ENCODE peak calls at places on chromosomes 12 and 14, in ten cellular contexts. Y, O, X, K, W, B, I, Z, P and H are unnamed samples. For H3K4me1, the result is how much of the 10 kb centered on the place peaks cover.

GRCh38 chr12:26011099-26011498 is 52.6 kb downstream of the RASSF8 start:
- DNase-seq in Y (peak), O (no peak), X (peak), K (no peak), W (no peak), B (peak), I (no peak), Z (no peak), P (no peak), H (no peak)

GRCh38 chr12:27866382-27867101 is 86.5 kb upstream of the MANSC4 start:
- DNase-seq in Y (peak), O (no peak), X (peak), K (no peak), W (peak), B (peak), I (no peak), Z (no peak), P (no peak), H (no peak)

GRCh38 chr14:76946753-76947077 is 81.8 kb downstream of the IRF2BPL start:
- DNase-seq in Y (no peak), O (no peak), X (no peak), K (no peak), W (no peak), B (no peak), I (no peak), Z (no peak), P (no peak), H (no peak)

GRCh38 chr12:58712981-58713380 is 207.3 kb downstream of the LRIG3 start:
- DNase-seq in Y (peak), O (no peak), X (no peak), K (no peak), W (no peak), B (peak), I (no peak), Z (no peak), P (no peak), H (no peak)

GRCh38 chr12:122958198-122958888 is 7.9 kb downstream of the ABCB9 start:
- DNase-seq in Y (no peak), O (no peak), X (no peak), K (no peak), W (no peak), B (no peak), I (no peak), Z (no peak), P (no peak), H (no peak)

GRCh38 chr14:86574026-86574777 is 1044.3 kb downstream of the FLRT2 start:
- DNase-seq in Y (peak), O (no peak), X (peak), K (no peak), W (peak), B (no peak), I (no peak), Z (no peak), P (no peak), H (no peak)

GRCh38 chr12:124842800-124843510 is 20.7 kb downstream of the SCARB1 start:
- DNase-seq in Y (no peak), O (no peak), X (no peak), K (no peak), W (no peak), B (no peak), I (no peak), Z (no peak), P (no peak), H (no peak)

GRCh38 chr12:75444444-75445136 is 36.0 kb upstream of the GLIPR1 start:
- DNase-seq in Y (peak), O (no peak), X (peak), K (no peak), W (peak), B (peak), I (no peak), Z (peak), P (no peak), H (no peak)

GRCh38 chr12:12097821-12098688 is 27.3 kb downstream of the BCL2L14 start:
- DNase-seq in Y (no peak), O (no peak), X (no peak), K (no peak), W (no peak), B (no peak), I (no peak), Z (no peak), P (no peak), H (no peak)

GRCh38 chr12:120925740-120926563 is 21.8 kb upstream of the SPPL3 start:
- DNase-seq in Y (no peak), O (no peak), X (no peak), K (peak), W (peak), B (no peak), I (no peak), Z (no peak), P (no peak), H (no peak)

GRCh38 chr12:92551853-92552397 is 150.9 kb upstream of the PLEKHG7 start:
- DNase-seq in Y (peak), O (peak), X (no peak), K (no peak), W (peak), B (peak), I (no peak), Z (peak), P (no peak), H (no peak)

GRCh38 chr12:3732901-3733300 is 20.0 kb downstream of the CRACR2A start:
- DNase-seq in Y (no peak), O (no peak), X (no peak), K (peak), W (peak), B (no peak), I (no peak), Z (no peak), P (no peak), H (no peak)

GRCh38 chr12:74328623-74329022 is 209.0 kb upstream of the ATXN7L3B start:
- DNase-seq in Y (no peak), O (no peak), X (no peak), K (peak), W (no peak), B (no peak), I (no peak), Z (no peak), P (no peak), H (no peak)

GRCh38 chr12:92943482-92944250 is 14.6 kb upstream of the EEA1 start:
- DNase-seq in Y (peak), O (peak), X (peak), K (peak), W (no peak), B (peak), I (no peak), Z (no peak), P (peak), H (peak)

GRCh38 chr12:131913666-131914065 is 15.4 kb upstream of the PUS1 start:
- DNase-seq in Y (no peak), O (no peak), X (no peak), K (no peak), W (no peak), B (no peak), I (no peak), Z (no peak), P (no peak), H (no peak)

GRCh38 chr12:6953417-6954315 is 2.5 kb downstream of the PTPN6 start:
- DNase-seq in Y (no peak), O (peak), X (no peak), K (no peak), W (no peak), B (no peak), I (no peak), Z (no peak), P (peak), H (peak)

GRCh38 chr12:19316420-19316819 is 122.9 kb upstream of the AEBP2 start:
- DNase-seq in Y (peak), O (no peak), X (peak), K (no peak), W (peak), B (peak), I (no peak), Z (no peak), P (no peak), H (no peak)

GRCh38 chr12:115984607-115985006 is 292.9 kb downstream of the MED13L start:
- DNase-seq in Y (no peak), O (no peak), X (no peak), K (no peak), W (no peak), B (no peak), I (no peak), Z (no peak), P (no peak), H (no peak)

GRCh38 chr14:71748196-71748595 is 184.0 kb upstream of the RGS6 start:
- DNase-seq in Y (no peak), O (no peak), X (no peak), K (no peak), W (no peak), B (no peak), I (no peak), Z (no peak), P (no peak), H (no peak)

GRCh38 chr14:42028607-42029006 is 421.9 kb downstream of the LRFN5 start:
- DNase-seq in Y (no peak), O (no peak), X (no peak), K (no peak), W (no peak), B (no peak), I (no peak), Z (no peak), P (peak), H (no peak)

GRCh38 chr14:75286313-75286712 is 7.7 kb downstream of the FOS start:
- DNase-seq in Y (no peak), O (no peak), X (no peak), K (peak), W (no peak), B (no peak), I (no peak), Z (no peak), P (no peak), H (no peak)

GRCh38 chr14:103243764-103244737 is 90.0 kb upstream of the EIF5 start:
- DNase-seq in Y (no peak), O (no peak), X (peak), K (no peak), W (no peak), B (no peak), I (no peak), Z (no peak), P (no peak), H (no peak)

GRCh38 chr12:8047842-8048241 is 15.3 kb downstream of the FOXJ2 start:
- DNase-seq in Y (no peak), O (no peak), X (no peak), K (no peak), W (no peak), B (no peak), I (no peak), Z (no peak), P (no peak), H (no peak)

GRCh38 chr12:93521225-93521854 is 51.1 kb upstream of the SOCS2 start:
- DNase-seq in Y (peak), O (no peak), X (peak), K (peak), W (no peak), B (no peak), I (no peak), Z (no peak), P (no peak), H (no peak)

GRCh38 chr12:118237053-118237665 is 101.2 kb downstream of the PEBP1 start:
- DNase-seq in Y (no peak), O (peak), X (no peak), K (no peak), W (no peak), B (no peak), I (no peak), Z (no peak), P (peak), H (peak)

GRCh38 chr12:79692860-79693605 is 2.3 kb upstream of the PAWR start:
- DNase-seq in Y (peak), O (no peak), X (peak), K (no peak), W (peak), B (peak), I (no peak), Z (no peak), P (peak), H (no peak)

GRCh38 chr12:24780969-24781368 is 167.9 kb downstream of the BCAT1 start:
- DNase-seq in Y (peak), O (peak), X (peak), K (peak), W (peak), B (peak), I (no peak), Z (no peak), P (peak), H (peak)

GRCh38 chr12:85657251-85657650 is 179.0 kb downstream of the RASSF9 start:
- DNase-seq in Y (no peak), O (no peak), X (no peak), K (no peak), W (no peak), B (no peak), I (no peak), Z (no peak), P (no peak), H (no peak)

GRCh38 chr12:124489220-124489619 is 78.2 kb downstream of the NCOR2 start:
- DNase-seq in Y (no peak), O (no peak), X (no peak), K (no peak), W (no peak), B (no peak), I (no peak), Z (no peak), P (no peak), H (no peak)

GRCh38 chr14:103188691-103189480 is 65.6 kb downstream of the TNFAIP2 start:
- DNase-seq in Y (no peak), O (no peak), X (no peak), K (peak), W (no peak), B (peak), I (no peak), Z (no peak), P (no peak), H (no peak)

GRCh38 chr12:25768151-25768550 is 190.3 kb upstream of the RASSF8 start:
- DNase-seq in Y (no peak), O (no peak), X (no peak), K (no peak), W (no peak), B (no peak), I (no peak), Z (no peak), P (no peak), H (no peak)

GRCh38 chr14:73634333-73634833 is 10.4 kb upstream of the DNAL1 start:
- DNase-seq in Y (no peak), O (no peak), X (no peak), K (peak), W (peak), B (peak), I (peak), Z (no peak), P (no peak), H (no peak)

GRCh38 chr14:64293976-64294671 is at the start of gene ESR2:
- DNase-seq in Y (peak), O (peak), X (peak), K (peak), W (peak), B (peak), I (peak), Z (peak), P (peak), H (peak)

GRCh38 chr12:51326762-51327439 is 2.9 kb upstream of the BIN2 start:
- DNase-seq in Y (peak), O (peak), X (peak), K (no peak), W (peak), B (peak), I (no peak), Z (no peak), P (peak), H (peak)

DNA sequence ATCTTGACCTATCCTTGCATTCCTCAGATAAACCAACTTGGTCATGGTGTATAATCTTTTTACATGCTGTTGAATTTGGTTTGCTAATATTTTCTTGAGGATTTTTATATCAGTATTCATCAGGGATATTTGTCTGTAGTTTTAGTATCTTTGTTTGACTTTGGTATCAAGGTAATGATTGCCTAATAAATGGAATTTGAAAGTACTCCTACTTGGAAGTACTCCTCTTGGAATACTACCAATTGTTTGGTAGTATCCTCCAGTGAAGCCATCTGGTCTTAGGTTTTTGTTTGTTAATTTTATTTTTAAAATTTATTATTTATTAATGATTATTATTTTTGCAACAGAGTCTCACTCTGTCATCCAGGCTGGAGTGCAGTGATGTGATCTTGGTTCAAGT is 85.0 kb downstream of the ATF7IP start:
- DNase-seq in Y (no peak), O (no peak), X (no peak), K (no peak), W (no peak), B (no peak), I (no peak), Z (no peak), P (no peak), H (no peak)
- H3K4me1 ChIP-seq in Y (under half), O (under half), X (under half), K (under half), W (under half), B (under half), I (under half), Z (under half), P (under half), H (under half)

DNA sequence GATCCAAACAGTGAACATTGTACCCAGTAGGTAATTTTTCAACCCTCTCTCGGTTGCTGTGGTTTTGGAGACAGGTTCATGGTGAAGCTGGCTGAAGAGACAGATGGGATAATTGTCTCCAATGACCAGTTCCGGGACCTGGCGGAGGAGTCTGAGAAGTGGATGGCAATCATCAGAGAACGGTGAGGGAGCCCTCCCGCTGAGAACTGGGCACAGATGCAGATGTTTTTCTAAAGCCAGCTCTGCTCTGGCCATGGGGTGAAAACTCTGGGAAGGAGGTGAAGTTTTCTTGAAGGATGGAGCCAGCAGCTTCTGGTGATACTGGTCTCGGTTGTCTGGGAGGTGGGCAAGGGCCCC is 6.2 kb downstream of the KHNYN start:
- DNase-seq in Y (no peak), O (no peak), X (no peak), K (no peak), W (no peak), B (no peak), I (no peak), Z (no peak), P (no peak), H (no peak)
- H3K4me2 ChIP-seq in Y (no peak), O (no peak), X (no peak), K (no peak), W (no peak), B (no peak), I (no peak), Z (no peak), P (peak), H (peak)

GRCh38 chr14:22979748-22980392 is 2.5 kb downstream of the AJUBA start:
- DNase-seq in Y (no peak), O (no peak), X (no peak), K (no peak), W (no peak), B (peak), I (no peak), Z (no peak), P (no peak), H (no peak)
- H3K4me1 ChIP-seq in Y (under half), O (under half), X (under half), K (under half), W (under half), B (under half), I (under half), Z (half or more), P (under half), H (under half)

DNA sequence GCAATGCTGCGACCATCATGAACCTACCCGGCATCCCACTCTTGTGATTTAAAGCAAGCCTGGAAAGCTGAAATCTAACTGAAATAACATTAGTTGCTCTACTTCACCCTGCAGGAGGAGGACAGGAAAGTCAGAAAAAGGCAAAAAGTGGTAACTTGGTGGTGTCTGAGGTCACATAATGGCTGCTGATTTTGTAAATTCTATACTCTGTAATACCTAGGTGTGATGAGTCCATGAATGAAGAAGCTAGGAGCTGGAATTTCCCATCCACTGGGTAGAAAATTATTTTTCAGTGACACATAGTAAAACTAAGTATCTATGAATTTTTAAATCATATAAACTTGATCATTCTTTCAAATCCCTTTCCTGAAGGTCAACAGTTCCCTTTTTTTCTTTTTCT is 183.8 kb downstream of the FOXN3 start:
- DNase-seq in Y (no peak), O (no peak), X (no peak), K (no peak), W (no peak), B (no peak), I (no peak), Z (no peak), P (no peak), H (no peak)
- H3K4me2 ChIP-seq in Y (no peak), O (no peak), X (no peak), K (no peak), W (no peak), B (no peak), I (no peak), Z (no peak), P (no peak), H (no peak)

GRCh38 chr12:110120878-110121277 is 3.3 kb upstream of the IFT81 start:
- DNase-seq in Y (no peak), O (no peak), X (no peak), K (no peak), W (no peak), B (peak), I (no peak), Z (no peak), P (peak), H (no peak)

GRCh38 chr12:110122929-110123328 is 1.2 kb upstream of the IFT81 start:
- DNase-seq in Y (no peak), O (no peak), X (no peak), K (no peak), W (no peak), B (no peak), I (no peak), Z (no peak), P (peak), H (no peak)

GRCh38 chr12:110123861-110124183 is 335 bp upstream of the IFT81 start:
- DNase-seq in Y (no peak), O (no peak), X (no peak), K (no peak), W (no peak), B (no peak), I (no peak), Z (no peak), P (no peak), H (no peak)

GRCh38 chr12:110126557-110126956 is 2.4 kb downstream of the IFT81 start:
- DNase-seq in Y (no peak), O (no peak), X (no peak), K (no peak), W (no peak), B (no peak), I (no peak), Z (no peak), P (peak), H (no peak)

DNA sequence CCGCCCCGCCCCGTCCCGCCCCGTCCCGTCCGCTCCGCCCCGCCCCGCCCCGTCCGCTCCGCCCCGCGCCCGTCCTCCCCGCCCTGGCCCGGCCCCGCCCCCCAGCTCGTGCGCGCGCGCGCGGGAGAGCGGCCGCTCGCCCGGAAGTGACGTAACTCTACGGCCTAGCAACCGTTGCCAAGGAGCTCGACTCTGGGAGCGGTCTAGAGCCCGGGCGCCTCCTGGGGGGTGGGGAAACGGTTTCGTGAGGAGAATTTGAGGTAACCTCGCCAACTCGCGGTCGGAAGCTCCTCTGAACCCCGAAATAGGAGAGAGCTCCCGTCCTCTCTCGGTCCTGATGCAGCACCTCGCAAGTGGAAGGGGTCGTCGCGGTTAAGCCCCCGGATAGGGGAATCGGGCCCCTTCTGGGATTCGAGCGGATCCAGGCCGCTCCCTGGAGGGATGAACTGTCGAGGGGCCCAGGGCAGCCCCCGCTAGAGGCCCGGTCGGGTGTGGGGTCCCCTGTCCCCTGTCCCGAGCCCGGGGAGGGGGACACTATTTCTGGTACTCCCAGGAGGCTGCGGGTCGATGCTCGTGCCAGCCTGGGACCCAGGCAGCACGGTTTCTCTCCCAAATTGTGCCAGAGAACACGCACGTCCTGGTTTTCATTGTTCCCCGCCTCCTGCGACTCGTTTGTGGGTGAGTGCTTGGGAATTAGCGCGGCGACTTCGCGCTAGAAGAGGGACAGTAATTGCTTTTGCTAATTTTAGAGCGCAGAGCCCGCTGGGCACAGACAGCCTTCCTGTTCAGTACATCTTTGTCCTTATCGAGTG is at the start of gene IFT81:
- DNase-seq in Y (peak), O (peak), X (peak), K (peak), W (peak), B (peak), I (peak), Z (peak), P (peak), H (peak)
- H3K4me1 ChIP-seq in Y (under half), O (under half), X (under half), K (under half), W (under half), B (under half), I (under half), Z (under half), P (under half), H (under half)